ENCODE peak calls at places on chromosomes 12 and 14, in nine cellular contexts. L is hypothalamus, O is uterus, X is NCI-H1092 treated with DMSO at 0.1 percent for 48 hours, H is EL, A is NCI-H1105, I is HS-27A, P is GDM1, J is NCI-H2081. U is an unnamed sample.

GRCh38 chr12:38934696-38935095 is 29.3 kb upstream of the CPNE8 start:
- DNase-seq in O (no peak), P (no peak), H (no peak), J (no peak), I (no peak), X (no peak), L (no peak), A (no peak), U (peak)

GRCh38 chr12:16526693-16527092 is 79.3 kb downstream of the LMO3 start:
- DNase-seq in J (no peak), H (peak), I (peak), L (no peak), X (no peak), A (no peak), P (no peak), O (peak), U (no peak)

GRCh38 chr12:76029982-76030377 is 1.6 kb downstream of the PHLDA1 start:
- DNase-seq in X (no peak), H (peak), O (no peak), I (no peak), A (no peak), P (no peak), J (no peak), L (no peak), U (no peak)

GRCh38 chr14:71261206-71261605 is 353.9 kb downstream of the PCNX1 start:
- DNase-seq in L (no peak), O (no peak), X (no peak), I (no peak), J (no peak), P (no peak), H (peak), A (no peak), U (no peak)

GRCh38 chr12:132151145-132151765 is 7.0 kb downstream of the NOC4L start:
- DNase-seq in L (no peak), X (no peak), J (no peak), H (no peak), P (no peak), O (no peak), I (no peak), A (no peak), U (no peak)

GRCh38 chr14:33357225-33358010 is 418.7 kb downstream of the NPAS3 start:
- DNase-seq in O (no peak), A (peak), X (peak), J (peak), L (no peak), H (no peak), P (no peak), I (no peak), U (no peak)

GRCh38 chr12:33589609-33590114 is 150.0 kb upstream of the SYT10 start:
- DNase-seq in X (no peak), L (no peak), H (no peak), J (no peak), O (no peak), P (no peak), I (no peak), A (no peak), U (no peak)

GRCh38 chr14:64081174-64081746 is 212.9 kb downstream of the ESR2 start:
- DNase-seq in X (no peak), I (no peak), P (no peak), L (no peak), A (no peak), H (no peak), O (no peak), J (no peak), U (no peak)

GRCh38 chr14:85817430-85817829 is 287.5 kb downstream of the FLRT2 start:
- DNase-seq in I (no peak), J (no peak), L (no peak), H (no peak), O (no peak), X (no peak), A (no peak), P (no peak), U (no peak)

GRCh38 chr14:73209943-73210342 is 27.4 kb upstream of the PAPLN start:
- DNase-seq in A (no peak), X (no peak), I (no peak), J (no peak), H (peak), L (no peak), P (no peak), O (no peak), U (no peak)

GRCh38 chr12:117212563-117213190 is 22.4 kb upstream of the FBXO21 start:
- DNase-seq in H (peak), X (peak), I (no peak), P (peak), L (peak), J (peak), A (peak), O (peak), U (no peak)

GRCh38 chr12:6265038-6265405 is 45.5 kb upstream of the PLEKHG6 start:
- DNase-seq in X (no peak), I (no peak), O (no peak), A (no peak), P (no peak), L (no peak), J (no peak), H (no peak), U (no peak)

GRCh38 chr14:62674833-62675232 is 370.4 kb downstream of the KCNH5 start:
- DNase-seq in O (no peak), I (no peak), P (peak), H (no peak), L (no peak), X (no peak), J (no peak), A (no peak), U (no peak)

GRCh38 chr12:118984206-118984943 is 3.0 kb downstream of the SRRM4 start:
- DNase-seq in P (no peak), J (no peak), X (peak), H (no peak), L (no peak), O (no peak), A (no peak), I (no peak), U (no peak)

GRCh38 chr12:130606245-130606644 is 109.9 kb downstream of the RIMBP2 start:
- DNase-seq in L (no peak), X (no peak), J (no peak), A (no peak), I (no peak), O (no peak), H (no peak), P (no peak), U (no peak)